ENCODE peak calls at places on chromosomes 7 and 10, in nine cellular contexts. C is epithelial cell of esophagus; G is tibial artery; Z is hypothalamus; D is stimulated activated CD4-positive, alpha-beta T cell treated with anti-CD3 and anti-CD28 coated beads, TNF-alpha, amount 100 ng/mL, for 1 hour; M is GM03348; E is G401; W is EH; H is NCI-H1092 treated with DMSO at 0.1 percent for 48 hours. U is an unnamed sample.

GRCh38 chr10:79392020-79392398 is 44.7 kb downstream of the PPIF start:
- DNase-seq in W (no peak), M (no peak), H (no peak), Z (no peak), C (no peak), D (no peak), G (no peak), E (no peak), U (no peak)

GRCh38 chr10:111335826-111336225 is 259.0 kb downstream of the ADRA2A start:
- DNase-seq in Z (no peak), C (no peak), E (peak; percentile 27), D (no peak), W (no peak), M (no peak), H (no peak), G (no peak), U (no peak)

GRCh38 chr7:11847336-11847735 is 15.3 kb upstream of the THSD7A start:
- DNase-seq in Z (no peak), E (no peak), G (no peak), D (no peak), H (no peak), M (no peak), W (no peak), C (no peak), U (no peak)

GRCh38 chr10:132489053-132489703 is 48.4 kb upstream of the INPP5A start:
- DNase-seq in Z (no peak), E (no peak), D (no peak), H (no peak), C (no peak), M (peak; percentile 75), W (peak; percentile 78), G (peak; percentile 25), U (no peak)

GRCh38 chr10:94038024-94038423 is 44.3 kb downstream of the PLCE1 start:
- DNase-seq in M (peak; percentile 21), D (no peak), Z (no peak), E (no peak), W (peak; percentile 75), G (no peak), C (no peak), H (no peak), U (no peak)

GRCh38 chr10:67883710-67884312 is 645 bp upstream of the SIRT1 start:
- DNase-seq in E (no peak), H (no peak), W (peak; percentile 25), C (no peak), G (no peak), D (no peak), M (peak; percentile 41), Z (no peak), U (no peak)

GRCh38 chr7:110170762-110171161 is 920.2 kb upstream of the LRRN3 start:
- DNase-seq in H (no peak), Z (no peak), D (no peak), G (no peak), W (peak; percentile 55), E (no peak), M (no peak), C (no peak), U (no peak)

GRCh38 chr7:50119815-50120637 is 27.0 kb upstream of the ZPBP start:
- DNase-seq in D (no peak), H (no peak), M (no peak), Z (no peak), E (no peak), G (no peak), W (no peak), C (no peak), U (peak; percentile 7)

GRCh38 chr10:77504870-77505257 is 132.7 kb downstream of the KCNMA1 start:
- DNase-seq in G (no peak), D (no peak), H (no peak), Z (no peak), M (no peak), E (no peak), C (peak; percentile 93), W (peak; percentile 45), U (no peak)

GRCh38 chr7:82714883-82715282 is 271.3 kb upstream of the CACNA2D1 start:
- DNase-seq in C (peak; percentile 14), E (no peak), G (no peak), W (peak; percentile 15), H (no peak), D (no peak), M (peak; percentile 6), Z (no peak), U (no peak)

GRCh38 chr10:59234194-59234593 is 57.8 kb downstream of the PHYHIPL start:
- DNase-seq in H (no peak), W (no peak), Z (no peak), D (no peak), G (no peak), M (no peak), C (no peak), E (no peak), U (no peak)

GRCh38 chr7:511476-512145 is 8.0 kb downstream of the PDGFA start:
- DNase-seq in Z (no peak), C (peak; percentile 82), E (no peak), G (no peak), W (no peak), H (no peak), M (no peak), D (no peak), U (no peak)

GRCh38 chr7:66213637-66214036 is 8.5 kb downstream of the TPST1 start:
- DNase-seq in H (no peak), W (peak; percentile 44), D (no peak), C (peak; percentile 33), E (no peak), G (no peak), M (no peak), Z (no peak), U (no peak)

GRCh38 chr10:34762603-34763299 is 52.3 kb downstream of the PARD3 start:
- DNase-seq in C (no peak), M (no peak), W (no peak), E (no peak), H (no peak), Z (no peak), G (no peak), D (no peak), U (no peak)

GRCh38 chr7:54888067-54888735 is 129.2 kb upstream of the SEC61G start:
- DNase-seq in W (peak; percentile 15), D (no peak), E (peak; percentile 25), C (no peak), G (no peak), Z (peak; percentile 72), M (peak; percentile 23), H (peak; percentile 85), U (no peak)

GRCh38 chr7:84912018-84912417 is 274.8 kb downstream of the SEMA3D start:
- DNase-seq in C (no peak), D (no peak), Z (no peak), H (no peak), M (no peak), G (no peak), E (no peak), W (no peak), U (no peak)

GRCh38 chr7:142301923-142302550 is 44.2 kb upstream of the PRSS58 start:
- DNase-seq in H (peak; percentile 9), D (no peak), Z (no peak), E (no peak), C (peak; percentile 39), G (no peak), W (no peak), M (peak; percentile 31), U (no peak)

GRCh38 chr10:35928017-35928619 is 286.0 kb upstream of the FZD8 start:
- DNase-seq in W (no peak), E (no peak), Z (no peak), H (no peak), G (no peak), M (no peak), C (peak; percentile 57), D (no peak), U (no peak)

GRCh38 chr10:73773152-73773879 is 8.5 kb upstream of the CHCHD1 start:
- DNase-seq in M (peak; percentile 29), W (no peak), C (no peak), G (no peak), Z (no peak), D (no peak), E (no peak), H (peak; percentile 47), U (no peak)

GRCh38 chr10:84088626-84089025 is 50.7 kb upstream of the GHITM start:
- DNase-seq in W (no peak), C (no peak), M (no peak), Z (no peak), D (no peak), E (no peak), H (peak; percentile 67), G (no peak), U (no peak)

GRCh38 chr10:79454259-79454658 is 8.8 kb upstream of the ZCCHC24 start:
- DNase-seq in E (no peak), G (peak; percentile 62), H (no peak), D (no peak), M (peak; percentile 80), Z (no peak), C (peak; percentile 93), W (peak; percentile 94), U (no peak)

GRCh38 chr10:130769146-130770017 is 542.1 kb downstream of the TCERG1L start:
- DNase-seq in C (no peak), Z (no peak), W (no peak), M (no peak), H (no peak), D (no peak), E (no peak), G (no peak), U (no peak)

GRCh38 chr7:681551-682307 is 44.8 kb upstream of the DNAAF5 start:
- DNase-seq in W (no peak), C (no peak), E (no peak), Z (no peak), D (no peak), M (no peak), G (no peak), H (no peak), U (no peak)

GRCh38 chr10:63722537-63722936 is 201.3 kb downstream of the REEP3 start:
- DNase-seq in Z (no peak), M (peak; percentile 68), H (no peak), W (peak; percentile 92), G (peak; percentile 66), C (no peak), D (no peak), E (no peak), U (no peak)